ENCODE peak calls at places on chromosomes 6 and 20, in eight cellular contexts. One of them, this sample, is unnamed.

GRCh38 chr6:98984102-98984501 is 36.4 kb upstream of the FBXL4 start:
- DNase-seq in mesenchymal stem cell: no peak
- DNase-seq in Peyer's patch: no peak
- DNase-seq in esophagus squamous epithelium: no peak
- DNase-seq in adipocyte: no peak
- DNase-seq in GM19239: no peak
- DNase-seq in CMK: no peak
- DNase-seq in colonic mucosa: no peak
- DNase-seq in this sample: no peak

GRCh38 chr6:128527375-128527774 is 7.0 kb upstream of the PTPRK start:
- DNase-seq in GM19239: no peak
- DNase-seq in esophagus squamous epithelium: no peak
- DNase-seq in adipocyte: no peak
- DNase-seq in colonic mucosa: no peak
- DNase-seq in Peyer's patch: no peak
- DNase-seq in mesenchymal stem cell: no peak
- DNase-seq in CMK: no peak
- DNase-seq in this sample: no peak

GRCh38 chr20:63553933-63554290 is at the start of gene FNDC11:
- DNase-seq in CMK: peak
- DNase-seq in adipocyte: peak
- DNase-seq in colonic mucosa: no peak
- DNase-seq in esophagus squamous epithelium: no peak
- DNase-seq in GM19239: no peak
- DNase-seq in Peyer's patch: peak
- DNase-seq in mesenchymal stem cell: peak
- DNase-seq in this sample: no peak

GRCh38 chr6:43733471-43734293 is 36.3 kb upstream of the VEGFA start:
- DNase-seq in esophagus squamous epithelium: no peak
- DNase-seq in Peyer's patch: peak
- DNase-seq in mesenchymal stem cell: no peak
- DNase-seq in CMK: peak
- DNase-seq in GM19239: peak
- DNase-seq in adipocyte: no peak
- DNase-seq in colonic mucosa: no peak
- DNase-seq in this sample: peak

GRCh38 chr6:141153563-141153962 is 979.2 kb upstream of the GJE1 start:
- DNase-seq in CMK: no peak
- DNase-seq in mesenchymal stem cell: no peak
- DNase-seq in adipocyte: no peak
- DNase-seq in Peyer's patch: no peak
- DNase-seq in GM19239: no peak
- DNase-seq in esophagus squamous epithelium: no peak
- DNase-seq in colonic mucosa: no peak
- DNase-seq in this sample: no peak

GRCh38 chr6:10237284-10238043 is 177.4 kb downstream of the TFAP2A start:
- DNase-seq in mesenchymal stem cell: no peak
- DNase-seq in adipocyte: peak
- DNase-seq in GM19239: no peak
- DNase-seq in CMK: no peak
- DNase-seq in esophagus squamous epithelium: no peak
- DNase-seq in colonic mucosa: no peak
- DNase-seq in Peyer's patch: no peak
- DNase-seq in this sample: no peak

GRCh38 chr20:20568604-20569205 is 143.7 kb downstream of the RALGAPA2 start:
- DNase-seq in Peyer's patch: peak
- DNase-seq in adipocyte: peak
- DNase-seq in esophagus squamous epithelium: no peak
- DNase-seq in CMK: peak
- DNase-seq in GM19239: no peak
- DNase-seq in colonic mucosa: no peak
- DNase-seq in mesenchymal stem cell: peak
- DNase-seq in this sample: no peak

GRCh38 chr6:12605888-12606345 is 110.7 kb upstream of the PHACTR1 start:
- DNase-seq in Peyer's patch: peak
- DNase-seq in mesenchymal stem cell: peak
- DNase-seq in CMK: peak
- DNase-seq in esophagus squamous epithelium: no peak
- DNase-seq in colonic mucosa: peak
- DNase-seq in adipocyte: peak
- DNase-seq in GM19239: no peak
- DNase-seq in this sample: no peak

GRCh38 chr6:30044630-30045029 is 16.4 kb upstream of the POLR1H start:
- DNase-seq in colonic mucosa: no peak
- DNase-seq in Peyer's patch: no peak
- DNase-seq in CMK: no peak
- DNase-seq in esophagus squamous epithelium: no peak
- DNase-seq in adipocyte: peak
- DNase-seq in mesenchymal stem cell: peak
- DNase-seq in GM19239: no peak
- DNase-seq in this sample: no peak

GRCh38 chr6:20319520-20320357 is 81.9 kb upstream of the E2F3 start:
- DNase-seq in Peyer's patch: peak
- DNase-seq in colonic mucosa: peak
- DNase-seq in mesenchymal stem cell: no peak
- DNase-seq in adipocyte: no peak
- DNase-seq in GM19239: peak
- DNase-seq in CMK: peak
- DNase-seq in esophagus squamous epithelium: peak
- DNase-seq in this sample: peak

GRCh38 chr6:4323322-4323721 is 187.9 kb upstream of the ECI2 start:
- DNase-seq in adipocyte: no peak
- DNase-seq in esophagus squamous epithelium: no peak
- DNase-seq in mesenchymal stem cell: no peak
- DNase-seq in CMK: no peak
- DNase-seq in colonic mucosa: no peak
- DNase-seq in GM19239: no peak
- DNase-seq in Peyer's patch: no peak
- DNase-seq in this sample: no peak

GRCh38 chr6:169224185-169224695 is 29.4 kb downstream of the THBS2 start:
- DNase-seq in esophagus squamous epithelium: no peak
- DNase-seq in CMK: no peak
- DNase-seq in GM19239: no peak
- DNase-seq in adipocyte: no peak
- DNase-seq in Peyer's patch: peak
- DNase-seq in colonic mucosa: peak
- DNase-seq in mesenchymal stem cell: no peak
- DNase-seq in this sample: no peak

GRCh38 chr6:89605861-89606260 is 32.7 kb downstream of the LYRM2 start:
- DNase-seq in colonic mucosa: no peak
- DNase-seq in mesenchymal stem cell: no peak
- DNase-seq in esophagus squamous epithelium: no peak
- DNase-seq in adipocyte: no peak
- DNase-seq in CMK: no peak
- DNase-seq in GM19239: no peak
- DNase-seq in Peyer's patch: no peak
- DNase-seq in this sample: no peak

GRCh38 chr6:3759656-3760245 is 8.2 kb upstream of the PXDC1 start:
- DNase-seq in CMK: no peak
- DNase-seq in GM19239: no peak
- DNase-seq in adipocyte: peak
- DNase-seq in colonic mucosa: no peak
- DNase-seq in mesenchymal stem cell: peak
- DNase-seq in Peyer's patch: no peak
- DNase-seq in esophagus squamous epithelium: no peak
- DNase-seq in this sample: peak

GRCh38 chr20:48478806-48479550 is 348.8 kb downstream of the PREX1 start:
- DNase-seq in esophagus squamous epithelium: no peak
- DNase-seq in Peyer's patch: no peak
- DNase-seq in colonic mucosa: no peak
- DNase-seq in CMK: no peak
- DNase-seq in mesenchymal stem cell: no peak
- DNase-seq in GM19239: no peak
- DNase-seq in adipocyte: no peak
- DNase-seq in this sample: no peak

GRCh38 chr6:25934181-25934580 is 3.7 kb upstream of the SLC17A2 start:
- DNase-seq in CMK: no peak
- DNase-seq in GM19239: no peak
- DNase-seq in adipocyte: no peak
- DNase-seq in esophagus squamous epithelium: no peak
- DNase-seq in mesenchymal stem cell: no peak
- DNase-seq in Peyer's patch: no peak
- DNase-seq in colonic mucosa: no peak
- DNase-seq in this sample: no peak

GRCh38 chr20:38345643-38346042 is 639 bp upstream of the LBP start:
- DNase-seq in Peyer's patch: no peak
- DNase-seq in GM19239: no peak
- DNase-seq in adipocyte: no peak
- DNase-seq in colonic mucosa: no peak
- DNase-seq in mesenchymal stem cell: no peak
- DNase-seq in esophagus squamous epithelium: no peak
- DNase-seq in CMK: no peak
- DNase-seq in this sample: no peak

GRCh38 chr20:61420781-61421180 is 168.7 kb downstream of the CDH4 start:
- DNase-seq in GM19239: no peak
- DNase-seq in adipocyte: no peak
- DNase-seq in colonic mucosa: no peak
- DNase-seq in Peyer's patch: no peak
- DNase-seq in mesenchymal stem cell: no peak
- DNase-seq in esophagus squamous epithelium: no peak
- DNase-seq in CMK: no peak
- DNase-seq in this sample: no peak

GRCh38 chr6:31308050-31308844 is 36.4 kb upstream of the HLA-C start:
- DNase-seq in mesenchymal stem cell: no peak
- DNase-seq in colonic mucosa: peak
- DNase-seq in esophagus squamous epithelium: no peak
- DNase-seq in CMK: no peak
- DNase-seq in GM19239: peak
- DNase-seq in adipocyte: no peak
- DNase-seq in Peyer's patch: peak
- DNase-seq in this sample: peak

GRCh38 chr6:170152989-170153388 is 137.9 kb downstream of the DLL1 start:
- DNase-seq in esophagus squamous epithelium: no peak
- DNase-seq in Peyer's patch: peak
- DNase-seq in mesenchymal stem cell: no peak
- DNase-seq in colonic mucosa: peak
- DNase-seq in adipocyte: no peak
- DNase-seq in CMK: no peak
- DNase-seq in GM19239: no peak
- DNase-seq in this sample: no peak

GRCh38 chr6:161486326-161486725 is 212.5 kb upstream of the AGPAT4 start:
- DNase-seq in mesenchymal stem cell: peak
- DNase-seq in GM19239: no peak
- DNase-seq in Peyer's patch: no peak
- DNase-seq in esophagus squamous epithelium: no peak
- DNase-seq in adipocyte: peak
- DNase-seq in CMK: no peak
- DNase-seq in colonic mucosa: no peak
- DNase-seq in this sample: no peak

GRCh38 chr20:45583502-45583901 is 4.4 kb upstream of the WFDC8 start:
- DNase-seq in mesenchymal stem cell: no peak
- DNase-seq in esophagus squamous epithelium: no peak
- DNase-seq in Peyer's patch: no peak
- DNase-seq in adipocyte: no peak
- DNase-seq in colonic mucosa: no peak
- DNase-seq in GM19239: no peak
- DNase-seq in CMK: no peak
- DNase-seq in this sample: no peak

GRCh38 chr20:51042657-51043247 is 19.8 kb upstream of the KCNG1 start:
- DNase-seq in esophagus squamous epithelium: no peak
- DNase-seq in Peyer's patch: peak
- DNase-seq in adipocyte: no peak
- DNase-seq in colonic mucosa: no peak
- DNase-seq in CMK: no peak
- DNase-seq in GM19239: no peak
- DNase-seq in mesenchymal stem cell: no peak
- DNase-seq in this sample: no peak

GRCh38 chr20:51577432-51578144 is 35.1 kb upstream of the NFATC2 start:
- DNase-seq in adipocyte: no peak
- DNase-seq in GM19239: no peak
- DNase-seq in colonic mucosa: no peak
- DNase-seq in Peyer's patch: no peak
- DNase-seq in CMK: no peak
- DNase-seq in esophagus squamous epithelium: no peak
- DNase-seq in mesenchymal stem cell: no peak
- DNase-seq in this sample: no peak

GRCh38 chr6:92700411-92700810 is 718.9 kb downstream of the EPHA7 start:
- DNase-seq in Peyer's patch: peak
- DNase-seq in mesenchymal stem cell: no peak
- DNase-seq in CMK: no peak
- DNase-seq in adipocyte: no peak
- DNase-seq in esophagus squamous epithelium: no peak
- DNase-seq in colonic mucosa: no peak
- DNase-seq in GM19239: no peak
- DNase-seq in this sample: no peak

GRCh38 chr6:42970859-42971612 is 7.9 kb downstream of the PEX6 start:
- DNase-seq in adipocyte: peak
- DNase-seq in mesenchymal stem cell: peak
- DNase-seq in esophagus squamous epithelium: no peak
- DNase-seq in GM19239: no peak
- DNase-seq in Peyer's patch: no peak
- DNase-seq in CMK: no peak
- DNase-seq in colonic mucosa: no peak
- DNase-seq in this sample: no peak

GRCh38 chr6:5728726-5729434 is 277.8 kb downstream of the NRN1 start:
- DNase-seq in Peyer's patch: no peak
- DNase-seq in esophagus squamous epithelium: no peak
- DNase-seq in colonic mucosa: no peak
- DNase-seq in mesenchymal stem cell: peak
- DNase-seq in adipocyte: no peak
- DNase-seq in GM19239: no peak
- DNase-seq in CMK: no peak
- DNase-seq in this sample: peak

GRCh38 chr6:118968416-118968815 is 33.5 kb upstream of the MCM9 start:
- DNase-seq in Peyer's patch: no peak
- DNase-seq in CMK: no peak
- DNase-seq in mesenchymal stem cell: peak
- DNase-seq in GM19239: no peak
- DNase-seq in esophagus squamous epithelium: no peak
- DNase-seq in colonic mucosa: no peak
- DNase-seq in adipocyte: peak
- DNase-seq in this sample: no peak

GRCh38 chr6:73879894-73880293 is 183.9 kb downstream of the CD109 start:
- DNase-seq in mesenchymal stem cell: no peak
- DNase-seq in adipocyte: no peak
- DNase-seq in CMK: no peak
- DNase-seq in colonic mucosa: no peak
- DNase-seq in esophagus squamous epithelium: no peak
- DNase-seq in GM19239: no peak
- DNase-seq in Peyer's patch: no peak
- DNase-seq in this sample: no peak

GRCh38 chr6:159008656-159009288 is 8.8 kb upstream of the RSPH3 start:
- DNase-seq in CMK: no peak
- DNase-seq in GM19239: no peak
- DNase-seq in adipocyte: peak
- DNase-seq in mesenchymal stem cell: peak
- DNase-seq in esophagus squamous epithelium: no peak
- DNase-seq in Peyer's patch: no peak
- DNase-seq in colonic mucosa: no peak
- DNase-seq in this sample: no peak

GRCh38 chr6:32153252-32153834 is 598 bp upstream of the PPT2 start:
- DNase-seq in esophagus squamous epithelium: no peak
- DNase-seq in GM19239: no peak
- DNase-seq in mesenchymal stem cell: peak
- DNase-seq in adipocyte: peak
- DNase-seq in Peyer's patch: peak
- DNase-seq in CMK: no peak
- DNase-seq in colonic mucosa: peak
- DNase-seq in this sample: no peak

This sample was measured in ascending aorta.